ENCODE peak calls at places on chromosome 13, in nine cellular contexts. E, P, F, K, X, R, Y, Z and O are unnamed samples.

GRCh38 chr13:79775830-79776229 is 294.9 kb downstream of the NDFIP2 start:
- DNase-seq in E (peak; percentile 23), P (peak; percentile 74), F (no peak), K (no peak), X (peak; percentile 73), R (peak; percentile 85), Y (peak; percentile 57), Z (peak; percentile 7), O (peak; percentile 69)

GRCh38 chr13:45055198-45055901 is 65.0 kb upstream of the GTF2F2 start:
- DNase-seq in E (no peak), P (peak; percentile 93), F (no peak), K (peak; percentile 32), X (peak; percentile 93), R (no peak), Y (peak; percentile 50), Z (no peak), O (peak; percentile 25)

GRCh38 chr13:113603116-113603710 is 18.7 kb downstream of the TFDP1 start:
- DNase-seq in E (no peak), P (no peak), F (no peak), K (no peak), X (no peak), R (no peak), Y (no peak), Z (no peak), O (no peak)

GRCh38 chr13:48585456-48585840 is 52.6 kb upstream of the RCBTB2 start:
- DNase-seq in E (peak; percentile 39), P (peak; percentile 48), F (no peak), K (peak; percentile 13), X (peak; percentile 89), R (no peak), Y (no peak), Z (peak; percentile 84), O (peak; percentile 63)

GRCh38 chr13:65932587-65933239 is 1297.4 kb downstream of the PCDH9 start:
- DNase-seq in E (no peak), P (no peak), F (no peak), K (no peak), X (peak; percentile 72), R (no peak), Y (no peak), Z (no peak), O (no peak)

GRCh38 chr13:96020941-96021340 is 32.3 kb downstream of the UGGT2 start:
- DNase-seq in E (no peak), P (no peak), F (no peak), K (no peak), X (peak; percentile 65), R (peak; percentile 68), Y (no peak), Z (no peak), O (no peak)

GRCh38 chr13:20448470-20448869 is 77.2 kb downstream of the CRYL1 start:
- DNase-seq in E (no peak), P (no peak), F (no peak), K (no peak), X (no peak), R (no peak), Y (no peak), Z (no peak), O (no peak)

GRCh38 chr13:69912576-69913074 is 195.0 kb upstream of the ATXN8OS start:
- DNase-seq in E (peak; percentile 95), P (no peak), F (no peak), K (no peak), X (no peak), R (no peak), Y (no peak), Z (no peak), O (no peak)

GRCh38 chr13:76980075-76980718 is 11.7 kb upstream of the CLN5 start:
- DNase-seq in E (peak; percentile 81), P (peak; percentile 18), F (peak; percentile 90), K (peak; percentile 86), X (peak; percentile 71), R (peak; percentile 79), Y (peak; percentile 75), Z (no peak), O (peak; percentile 66)

GRCh38 chr13:79810671-79811070 is 329.7 kb downstream of the NDFIP2 start:
- DNase-seq in E (no peak), P (peak; percentile 64), F (no peak), K (no peak), X (peak; percentile 69), R (peak; percentile 74), Y (peak; percentile 36), Z (no peak), O (no peak)

GRCh38 chr13:37288057-37288720 is 182.7 kb upstream of the CSNK1A1L start:
- DNase-seq in E (no peak), P (no peak), F (no peak), K (no peak), X (no peak), R (no peak), Y (no peak), Z (no peak), O (no peak)

GRCh38 chr13:22592515-22592914 is 588.3 kb upstream of the SGCG start:
- DNase-seq in E (no peak), P (peak; percentile 77), F (no peak), K (no peak), X (no peak), R (no peak), Y (no peak), Z (no peak), O (no peak)

GRCh38 chr13:49859568-49859967 is 67.1 kb upstream of the KPNA3 start:
- DNase-seq in E (no peak), P (peak; percentile 96), F (no peak), K (no peak), X (peak; percentile 78), R (no peak), Y (no peak), Z (no peak), O (peak; percentile 92)

GRCh38 chr13:41568990-41569387 is 111.6 kb downstream of the RGCC start:
- DNase-seq in E (no peak), P (peak; percentile 72), F (no peak), K (no peak), X (no peak), R (no peak), Y (no peak), Z (no peak), O (no peak)

GRCh38 chr13:49938921-49939320 is 2.8 kb upstream of the SPRYD7 start:
- DNase-seq in E (no peak), P (no peak), F (no peak), K (no peak), X (no peak), R (peak; percentile 73), Y (no peak), Z (no peak), O (no peak)

GRCh38 chr13:39353988-39354387 is 249.0 kb downstream of the LHFPL6 start:
- DNase-seq in E (no peak), P (peak; percentile 83), F (no peak), K (no peak), X (no peak), R (no peak), Y (no peak), Z (no peak), O (peak; percentile 41)

GRCh38 chr13:100610399-100611347 is 22.1 kb upstream of the GGACT start:
- DNase-seq in E (no peak), P (no peak), F (no peak), K (no peak), X (no peak), R (no peak), Y (no peak), Z (peak; percentile 78), O (no peak)

GRCh38 chr13:110233682-110234280 is 73.2 kb downstream of the COL4A1 start:
- DNase-seq in E (no peak), P (no peak), F (no peak), K (no peak), X (no peak), R (no peak), Y (no peak), Z (no peak), O (no peak)

GRCh38 chr13:110301606-110302131 is 5.3 kb downstream of the COL4A1 start:
- DNase-seq in E (no peak), P (peak; percentile 98), F (no peak), K (no peak), X (no peak), R (no peak), Y (no peak), Z (no peak), O (peak; percentile 58)

GRCh38 chr13:101945435-101945834 is 456.4 kb downstream of the FGF14 start:
- DNase-seq in E (peak; percentile 23), P (no peak), F (no peak), K (no peak), X (no peak), R (no peak), Y (peak; percentile 3), Z (no peak), O (no peak)

GRCh38 chr13:40668335-40668734 is 1.9 kb upstream of the FOXO1 start:
- DNase-seq in E (no peak), P (no peak), F (peak; percentile 10), K (peak; percentile 70), X (no peak), R (no peak), Y (peak; percentile 73), Z (no peak), O (peak; percentile 36)

GRCh38 chr13:44412341-44412935 is 38.8 kb downstream of the SERP2 start:
- DNase-seq in E (no peak), P (peak; percentile 28), F (no peak), K (no peak), X (no peak), R (no peak), Y (no peak), Z (no peak), O (no peak)

GRCh38 chr13:111548805-111549204 is 228.4 kb downstream of the TEX29 start:
- DNase-seq in E (no peak), P (no peak), F (no peak), K (no peak), X (no peak), R (no peak), Y (no peak), Z (no peak), O (no peak)

GRCh38 chr13:80168089-80168850 is 172.7 kb downstream of the SPRY2 start:
- DNase-seq in E (no peak), P (peak; percentile 85), F (no peak), K (no peak), X (no peak), R (no peak), Y (no peak), Z (peak; percentile 92), O (peak; percentile 27)

GRCh38 chr13:30464496-30465351 is 1.0 kb downstream of the HMGB1 start:
- DNase-seq in E (peak; percentile 84), P (peak; percentile 78), F (peak; percentile 66), K (peak; percentile 77), X (peak; percentile 47), R (peak; percentile 79), Y (peak; percentile 88), Z (peak; percentile 64), O (peak; percentile 77)

GRCh38 chr13:92553470-92554114 is 673.0 kb upstream of the GPC6 start:
- DNase-seq in E (no peak), P (no peak), F (no peak), K (no peak), X (no peak), R (no peak), Y (no peak), Z (no peak), O (no peak)